ENCODE peak calls at places on chromosomes 12 and 14, in ten cellular contexts. A, H, J, R, I, Q, M, F, C and V are unnamed samples.

GRCh38 chr14:100533647-100534485 is 53.4 kb downstream of the BEGAIN start:
- DNase-seq in M (peak; percentile 75), A (no peak), H (peak; percentile 41), C (peak; percentile 16), R (peak; percentile 51), I (peak; percentile 1), Q (peak; percentile 18), F (no peak), J (no peak), V (no peak)

GRCh38 chr12:115597157-115597712 is 680.3 kb downstream of the MED13L start:
- DNase-seq in I (no peak), M (no peak), R (peak; percentile 92), J (no peak), F (peak; percentile 88), Q (no peak), A (no peak), H (no peak), C (peak; percentile 45), V (no peak)

GRCh38 chr12:114726092-114726710 is 42.2 kb upstream of the TBX3 start:
- DNase-seq in J (no peak), M (no peak), Q (no peak), H (no peak), I (no peak), A (no peak), F (no peak), R (no peak), C (no peak), V (no peak)

GRCh38 chr14:101126376-101127130 is 223.0 kb upstream of the RTL1 start:
- DNase-seq in R (no peak), C (no peak), M (no peak), I (no peak), Q (peak; percentile 9), H (no peak), A (no peak), J (no peak), F (no peak), V (no peak)

GRCh38 chr12:52205584-52206308 is 13.9 kb upstream of the KRT80 start:
- DNase-seq in A (no peak), M (peak; percentile 9), Q (peak; percentile 9), C (no peak), J (no peak), F (no peak), H (no peak), R (no peak), I (no peak), V (no peak)

GRCh38 chr14:93987376-93987775 is 9.7 kb upstream of the CCDC197 start:
- DNase-seq in A (no peak), M (peak; percentile 38), H (no peak), I (no peak), F (no peak), Q (no peak), J (no peak), C (no peak), R (no peak), V (no peak)

GRCh38 chr14:30053103-30053502 is 125.5 kb upstream of the PRKD1 start:
- DNase-seq in I (no peak), Q (no peak), H (no peak), M (no peak), R (no peak), J (no peak), A (no peak), F (no peak), C (no peak), V (no peak)

GRCh38 chr14:86672071-86672470 is 1142.1 kb downstream of the FLRT2 start:
- DNase-seq in H (no peak), Q (no peak), F (no peak), R (no peak), I (no peak), M (no peak), J (no peak), C (no peak), A (no peak), V (no peak)

GRCh38 chr12:66713984-66714383 is 35.1 kb upstream of the GRIP1 start:
- DNase-seq in Q (no peak), C (no peak), H (no peak), J (peak; percentile 42), M (no peak), F (no peak), A (no peak), R (no peak), I (no peak), V (no peak)

GRCh38 chr12:105461276-105461975 is 130.9 kb downstream of the C12orf75 start:
- DNase-seq in H (no peak), M (no peak), F (peak; percentile 36), Q (no peak), R (peak; percentile 52), A (no peak), C (no peak), J (no peak), I (no peak), V (no peak)

GRCh38 chr14:74089251-74090020 is 4.7 kb downstream of the LIN52 start:
- DNase-seq in I (no peak), M (no peak), Q (no peak), F (no peak), A (no peak), H (no peak), J (no peak), R (no peak), C (no peak), V (no peak)

GRCh38 chr14:32932921-32933622 is 5.6 kb upstream of the NPAS3 start:
- DNase-seq in M (no peak), I (no peak), A (no peak), C (no peak), F (no peak), J (no peak), H (no peak), Q (peak; percentile 21), R (no peak), V (peak; percentile 67)

GRCh38 chr12:112148031-112148513 is 22.7 kb downstream of the TRAFD1 start:
- DNase-seq in M (no peak), C (peak; percentile 86), H (no peak), R (peak; percentile 79), J (no peak), I (no peak), Q (no peak), F (peak; percentile 70), A (no peak), V (no peak)

DNA sequence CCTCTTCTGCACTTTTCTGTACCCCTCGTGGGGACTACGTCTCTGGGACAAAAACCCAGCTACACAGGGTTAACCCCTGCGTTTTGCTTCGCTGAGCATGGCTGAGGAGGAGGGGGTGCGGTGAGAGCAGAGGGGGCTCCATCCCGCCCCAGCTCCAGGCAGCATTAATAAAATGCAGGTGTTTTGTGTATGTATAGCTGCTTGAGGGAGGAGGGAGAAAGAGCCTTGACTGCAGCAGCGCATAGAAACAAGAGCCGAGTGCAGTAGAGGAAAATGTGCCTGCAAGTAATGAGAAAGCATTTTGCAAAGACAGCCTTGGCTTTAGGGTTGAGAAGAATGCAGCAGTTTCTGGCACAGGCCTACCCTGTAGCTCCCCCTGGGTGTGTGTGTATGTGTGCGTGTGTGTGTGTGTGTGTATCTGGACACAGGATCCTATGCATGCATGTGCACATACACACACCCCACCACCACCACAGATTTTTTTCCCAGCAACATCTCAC is 103.9 kb downstream of the ZFP36L1 start:
- DNase-seq in Q (no peak), F (peak; percentile 70), H (peak; percentile 59), C (peak; percentile 77), R (peak; percentile 79), I (no peak), M (no peak), A (peak; percentile 38), J (no peak), V (peak; percentile 40)
- TF ChIP-seq CTCF in Q (no peak), F (peak; percentile 11), H (no peak), C (peak; percentile 30), R (peak; percentile 24), I (no peak), M (no peak), A (no peak), J (no peak), V (peak; percentile 7)

GRCh38 chr12:716506-716905 is 35.9 kb upstream of the WNK1 start:
- DNase-seq in Q (no peak), M (no peak), F (peak; percentile 52), A (no peak), I (no peak), R (peak; percentile 57), C (peak; percentile 78), H (peak; percentile 67), J (no peak), V (no peak)
- H3K27ac ChIP-seq in Q (no peak overlapping the region), M (no peak overlapping the region), F (no peak overlapping the region), A (no peak overlapping the region), I (no peak overlapping the region), R (no peak overlapping the region), C (peak overlapping the region; percentile 97), H (no peak overlapping the region), J (no peak overlapping the region), V (no peak overlapping the region)

GRCh38 chr12:54526800-54527630 is 22.4 kb upstream of the PDE1B start:
- DNase-seq in F (no peak), I (no peak), M (no peak), H (no peak), C (peak; percentile 60), Q (no peak), J (peak; percentile 12), A (peak; percentile 25), R (peak; percentile 5), V (peak; percentile 82)
- TF ChIP-seq CTCF in F (peak; percentile 59), I (peak; percentile 52), M (peak; percentile 53), H (no peak), C (peak; percentile 83), Q (peak; percentile 45), J (peak; percentile 60), A (peak; percentile 70), R (peak; percentile 41), V (peak; percentile 96)

GRCh38 chr12:124842073-124842749 is 21.5 kb downstream of the SCARB1 start:
- DNase-seq in H (no peak), M (no peak), I (no peak), R (no peak), F (no peak), J (no peak), Q (no peak), A (no peak), C (peak; percentile 20), V (no peak)

GRCh38 chr12:124837958-124838803 is 25.5 kb downstream of the SCARB1 start:
- DNase-seq in C (peak; percentile 97), Q (peak; percentile 69), H (peak; percentile 90), J (no peak), A (no peak), F (peak; percentile 98), M (peak; percentile 95), I (peak; percentile 17), R (peak; percentile 99), V (no peak)

GRCh38 chr12:124842800-124843510 is 20.7 kb downstream of the SCARB1 start:
- DNase-seq in M (no peak), I (no peak), H (no peak), A (no peak), C (no peak), F (no peak), J (no peak), Q (no peak), R (no peak), V (no peak)

GRCh38 chr12:124844411-124845397 is 19.0 kb downstream of the SCARB1 start:
- DNase-seq in R (no peak), J (no peak), Q (no peak), C (no peak), M (no peak), I (no peak), A (no peak), F (no peak), H (no peak), V (peak; percentile 82)

DNA sequence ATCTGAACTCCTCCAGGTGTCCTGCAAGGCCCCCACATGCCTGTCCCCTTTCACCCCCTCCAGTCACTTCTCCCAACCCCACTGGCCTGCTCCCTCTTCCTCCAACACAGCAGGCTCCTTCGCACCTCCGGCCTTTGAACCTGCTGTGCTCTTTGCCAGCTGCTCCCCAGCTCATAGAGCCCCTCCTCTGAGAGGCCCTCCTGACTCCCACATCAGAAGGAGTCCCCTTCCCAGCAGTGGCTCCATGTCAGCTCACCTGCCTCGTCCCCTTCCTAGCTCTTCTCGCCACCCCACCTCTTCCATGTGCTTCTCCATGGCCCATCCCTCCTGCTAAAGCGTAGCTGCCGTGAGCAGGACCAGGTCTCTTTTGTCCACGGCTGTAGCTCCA is 22.1 kb downstream of the SCARB1 start:
- DNase-seq in Q (no peak), C (no peak), F (no peak), R (no peak), J (no peak), A (no peak), H (no peak), M (no peak), I (no peak), V (no peak)
- H3K27ac ChIP-seq in Q (no peak overlapping the region), C (peak overlapping the region; percentile 54), F (no peak overlapping the region), R (no peak overlapping the region), J (no peak overlapping the region), A (no peak overlapping the region), H (peak overlapping the region; percentile 30), M (no peak overlapping the region), I (no peak overlapping the region), V (no peak overlapping the region)